ENCODE peak calls at places on chromosomes 5 and 9, in seven cellular contexts. W is tibial artery, P is hepatocyte, I is ovary, D is foreskin keratinocyte, O is RWPE1, Q is cardiac muscle cell. F is an unnamed sample.

GRCh38 chr5:142301487-142302035 is 23.3 kb downstream of the SPRY4 start:
- DNase-seq in W (no peak), P (no peak), I (no peak), D (no peak), O (no peak), Q (no peak), F (no peak)

GRCh38 chr5:10499066-10499465 is 57.4 kb downstream of the ROPN1L start:
- DNase-seq in W (no peak), P (no peak), I (no peak), D (no peak), O (no peak), Q (no peak), F (no peak)

GRCh38 chr9:89746385-89747116 is 141.7 kb downstream of the GADD45G start:
- DNase-seq in W (no peak), P (peak; percentile 69), I (peak; percentile 62), D (no peak), O (no peak), Q (no peak), F (no peak)

GRCh38 chr9:88387733-88388202 is 476 bp upstream of the SPIN1 start:
- DNase-seq in W (peak; percentile 72), P (peak; percentile 72), I (peak; percentile 74), D (peak; percentile 84), O (peak; percentile 61), Q (peak; percentile 58), F (peak; percentile 62)

GRCh38 chr5:142253938-142254895 is 70.6 kb downstream of the SPRY4 start:
- DNase-seq in W (no peak), P (no peak), I (no peak), D (no peak), O (no peak), Q (no peak), F (no peak)

GRCh38 chr5:120817044-120817985 is 353.2 kb downstream of the PRR16 start:
- DNase-seq in W (no peak), P (peak; percentile 44), I (no peak), D (no peak), O (no peak), Q (peak; percentile 20), F (peak; percentile 42)

GRCh38 chr9:129166962-129167557 is 11.0 kb downstream of the IER5L start:
- DNase-seq in W (peak; percentile 90), P (peak; percentile 92), I (peak; percentile 80), D (peak; percentile 91), O (peak; percentile 100), Q (no peak), F (peak; percentile 48)

GRCh38 chr9:102631559-102631958 is 363.6 kb upstream of the CYLC2 start:
- DNase-seq in W (no peak), P (no peak), I (no peak), D (no peak), O (peak; percentile 14), Q (no peak), F (peak; percentile 15)

GRCh38 chr5:142527234-142527633 is 158.7 kb downstream of the FGF1 start:
- DNase-seq in W (no peak), P (no peak), I (no peak), D (no peak), O (no peak), Q (no peak), F (no peak)

GRCh38 chr9:112601646-112602045 is 115.0 kb downstream of the KIAA1958 start:
- DNase-seq in W (no peak), P (no peak), I (no peak), D (no peak), O (peak; percentile 24), Q (no peak), F (no peak)

GRCh38 chr5:157820593-157821252 is 38.2 kb downstream of the CLINT1 start:
- DNase-seq in W (no peak), P (peak; percentile 76), I (no peak), D (peak; percentile 27), O (peak; percentile 35), Q (peak; percentile 66), F (peak; percentile 60)

GRCh38 chr9:122213589-122214413 is 15.0 kb downstream of the LHX6 start:
- DNase-seq in W (no peak), P (peak; percentile 83), I (peak; percentile 57), D (peak; percentile 73), O (peak; percentile 99), Q (peak; percentile 87), F (peak; percentile 73)

GRCh38 chr9:120925535-120926396 is 830 bp downstream of the TRAF1 start:
- DNase-seq in W (peak; percentile 86), P (peak; percentile 56), I (peak; percentile 29), D (peak; percentile 72), O (peak; percentile 42), Q (no peak), F (no peak)

GRCh38 chr9:134475051-134475790 is 149.0 kb downstream of the RXRA start:
- DNase-seq in W (peak; percentile 90), P (peak; percentile 87), I (peak; percentile 89), D (peak; percentile 8), O (no peak), Q (no peak), F (peak; percentile 86)

GRCh38 chr5:168299372-168299771 is 7.9 kb downstream of the WWC1 start:
- DNase-seq in W (no peak), P (no peak), I (no peak), D (no peak), O (no peak), Q (no peak), F (no peak)

GRCh38 chr5:56669534-56670483 is 145.5 kb upstream of the MAP3K1 start:
- DNase-seq in W (no peak), P (peak; percentile 29), I (no peak), D (no peak), O (no peak), Q (peak; percentile 27), F (no peak)

GRCh38 chr9:15606667-15607472 is 54.0 kb downstream of the CCDC171 start:
- DNase-seq in W (no peak), P (peak; percentile 50), I (no peak), D (peak; percentile 28), O (peak; percentile 21), Q (peak; percentile 51), F (peak; percentile 39)

GRCh38 chr9:98790601-98791146 is 5.7 kb downstream of the ANKS6 start:
- DNase-seq in W (no peak), P (no peak), I (peak; percentile 44), D (no peak), O (no peak), Q (no peak), F (no peak)

GRCh38 chr9:19992556-19992955 is 203.7 kb upstream of the SLC24A2 start:
- DNase-seq in W (no peak), P (no peak), I (no peak), D (peak; percentile 68), O (no peak), Q (no peak), F (no peak)

GRCh38 chr5:28488752-28489151 is 1450.4 kb upstream of the CDH9 start:
- DNase-seq in W (no peak), P (no peak), I (no peak), D (no peak), O (no peak), Q (no peak), F (no peak)

GRCh38 chr5:33305530-33305929 is 135.2 kb upstream of the TARS1 start:
- DNase-seq in W (no peak), P (no peak), I (no peak), D (no peak), O (no peak), Q (no peak), F (no peak)

GRCh38 chr9:114464652-114465051 is 40.6 kb downstream of the WHRN start:
- DNase-seq in W (no peak), P (no peak), I (no peak), D (no peak), O (no peak), Q (no peak), F (no peak)

GRCh38 chr9:115944166-115944948 is 209.2 kb upstream of the PAPPA start:
- DNase-seq in W (peak; percentile 90), P (peak; percentile 76), I (peak; percentile 53), D (peak; percentile 92), O (peak; percentile 83), Q (peak; percentile 2), F (peak; percentile 77)

GRCh38 chr5:136020383-136021015 is 8.3 kb upstream of the TGFBI start:
- DNase-seq in W (no peak), P (peak; percentile 78), I (no peak), D (peak; percentile 99), O (peak; percentile 98), Q (no peak), F (peak; percentile 82)

GRCh38 chr9:127549771-127550170 is 62.3 kb upstream of the STXBP1 start:
- DNase-seq in W (no peak), P (no peak), I (no peak), D (no peak), O (no peak), Q (no peak), F (no peak)

GRCh38 chr9:133483611-133484010 is 4.7 kb upstream of the SLC2A6 start:
- DNase-seq in W (no peak), P (no peak), I (no peak), D (no peak), O (no peak), Q (no peak), F (no peak)

GRCh38 chr5:92337772-92338234 is 954.7 kb upstream of the ARRDC3 start:
- DNase-seq in W (no peak), P (no peak), I (no peak), D (peak; percentile 68), O (no peak), Q (peak; percentile 47), F (no peak)

GRCh38 chr5:1549631-1550030 is 25.9 kb upstream of the LPCAT1 start:
- DNase-seq in W (peak; percentile 54), P (no peak), I (no peak), D (no peak), O (no peak), Q (no peak), F (no peak)

GRCh38 chr5:150410524-150411244 is 2.0 kb downstream of the CD74 start:
- DNase-seq in W (peak; percentile 80), P (peak; percentile 86), I (peak; percentile 65), D (peak; percentile 46), O (peak; percentile 89), Q (peak; percentile 87), F (peak; percentile 76)

GRCh38 chr9:107274096-107274495 is 9.0 kb upstream of the RAD23B start:
- DNase-seq in W (no peak), P (no peak), I (no peak), D (no peak), O (no peak), Q (no peak), F (no peak)
- TF ChIP-seq CTCF in W (no peak), P (no peak), I (no peak), D (peak; percentile 13), O (no peak), Q (peak; percentile 2), F (no peak)

DNA sequence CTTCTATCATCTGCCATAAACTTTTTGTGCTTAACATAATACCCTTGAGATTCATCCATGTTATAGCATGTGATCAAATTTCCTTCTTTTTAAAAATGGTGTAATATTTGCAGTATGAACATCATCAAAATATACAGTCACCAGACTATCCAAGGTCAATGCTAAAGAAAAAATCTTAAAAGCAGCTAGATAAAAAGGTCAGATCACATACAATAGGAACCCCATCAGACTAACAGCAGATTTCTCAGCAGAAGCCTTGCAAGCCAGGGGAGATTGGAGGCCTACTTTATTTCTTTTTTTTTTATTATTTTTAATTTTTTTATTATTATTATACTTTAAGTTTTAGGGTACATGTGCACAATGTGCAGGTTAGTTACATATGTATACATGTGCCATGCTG is 37.2 kb downstream of the FAM170A start:
- DNase-seq in W (no peak), P (no peak), I (no peak), D (no peak), O (no peak), Q (no peak), F (no peak)
- TF ChIP-seq CTCF in W (no peak), P (no peak), I (no peak), D (no peak), O (no peak), Q (no peak), F (no peak)

GRCh38 chr9:764105-764524 is 77.4 kb upstream of the DMRT1 start:
- DNase-seq in W (peak; percentile 77), P (peak; percentile 83), I (peak; percentile 55), D (peak; percentile 46), O (peak; percentile 70), Q (peak; percentile 69), F (peak; percentile 73)
- TF ChIP-seq CTCF in W (peak; percentile 90), P (peak; percentile 84), I (peak; percentile 89), D (peak; percentile 89), O (peak; percentile 98), Q (peak; percentile 67), F (peak; percentile 69)

GRCh38 chr9:316382-316965 is 101.8 kb downstream of the DOCK8 start:
- DNase-seq in W (no peak), P (no peak), I (no peak), D (no peak), O (no peak), Q (no peak), F (no peak)
- TF ChIP-seq CTCF in W (no peak), P (peak; percentile 17), I (no peak), D (peak; percentile 50), O (no peak), Q (no peak), F (no peak)

F was measured in A673.